ENCODE peak calls at places on chromosome 3, in six cellular contexts. V is HCT116; R is ELR; I is activated B cell treated with CpG ODN at 0.5 μM for 24 hours; Z is activated naive CD4-positive, alpha-beta T cell; J is kidney tubule cell. G is an unnamed sample.

GRCh38 chr3:177150970-177151627 is 46.2 kb downstream of the TBL1XR1 start:
- DNase-seq in Z (no peak), V (peak), I (no peak), J (peak), R (peak), G (peak)

GRCh38 chr3:129560931-129561594 is 18.1 kb downstream of the H1-8 start:
- DNase-seq in R (peak), V (no peak), I (no peak), Z (no peak), J (no peak), G (no peak)

GRCh38 chr3:48798998-48799397 is 48.7 kb downstream of the PRKAR2A start:
- DNase-seq in V (no peak), I (no peak), R (no peak), Z (no peak), J (no peak), G (no peak)

GRCh38 chr3:158272071-158272470 is 162.2 kb downstream of the RSRC1 start:
- DNase-seq in J (no peak), Z (no peak), V (no peak), I (no peak), R (no peak), G (no peak)

GRCh38 chr3:118817748-118818165 is 216.9 kb downstream of the IGSF11 start:
- DNase-seq in I (no peak), R (peak), Z (no peak), J (peak), V (peak), G (peak)

GRCh38 chr3:181418249-181418648 is 293.5 kb upstream of the SOX2 start:
- DNase-seq in Z (no peak), R (no peak), I (no peak), V (no peak), J (no peak), G (no peak)

GRCh38 chr3:15271785-15272381 is 60.5 kb downstream of the SH3BP5 start:
- DNase-seq in J (no peak), V (no peak), Z (peak), I (peak), R (no peak), G (peak)

GRCh38 chr3:186772886-186773417 is 10.4 kb upstream of the EIF4A2 start:
- DNase-seq in I (peak), Z (peak), V (no peak), J (peak), R (peak), G (peak)

GRCh38 chr3:194102436-194102835 is 33.5 kb upstream of the HES1 start:
- DNase-seq in I (no peak), Z (no peak), R (no peak), J (no peak), V (no peak), G (no peak)

GRCh38 chr3:152858170-152858800 is 23.4 kb downstream of the P2RY1 start:
- DNase-seq in R (no peak), J (no peak), V (no peak), I (no peak), Z (no peak), G (no peak)

GRCh38 chr3:129793947-129794318 is 99.6 kb downstream of the TMCC1 start:
- DNase-seq in I (no peak), R (no peak), Z (no peak), J (no peak), V (no peak), G (no peak)

GRCh38 chr3:174191380-174191779 is 667.8 kb upstream of the NAALADL2 start:
- DNase-seq in V (no peak), J (no peak), R (no peak), I (no peak), Z (no peak), G (no peak)

GRCh38 chr3:70273492-70273891 is 38.9 kb downstream of the MDFIC2 start:
- DNase-seq in Z (no peak), R (peak), I (no peak), V (no peak), J (peak), G (no peak)

GRCh38 chr3:112769624-112770023 is 77.0 kb downstream of the CD200R1L start:
- DNase-seq in I (no peak), J (peak), Z (no peak), V (no peak), R (peak), G (no peak)

GRCh38 chr3:124565013-124565412 is 165.2 kb upstream of the UMPS start:
- DNase-seq in V (peak), I (no peak), R (peak), Z (peak), J (peak), G (peak)

GRCh38 chr3:126418661-126419131 is 24.0 kb downstream of the CFAP100 start:
- DNase-seq in V (no peak), J (no peak), R (no peak), Z (no peak), I (no peak), G (no peak)

GRCh38 chr3:106206165-106206564 is 337.4 kb upstream of the CBLB start:
- DNase-seq in R (peak), I (no peak), Z (no peak), J (peak), V (no peak), G (peak)

GRCh38 chr3:3125977-3126376 is 763 bp upstream of the TRNT1 start:
- DNase-seq in V (no peak), I (no peak), Z (no peak), R (no peak), J (no peak), G (no peak)

GRCh38 chr3:23601020-23601822 is 204.5 kb upstream of the UBE2E1 start:
- DNase-seq in R (peak), V (no peak), I (no peak), J (peak), Z (no peak), G (no peak)

GRCh38 chr3:163261056-163261455 is 1764.4 kb downstream of the OTOL1 start:
- DNase-seq in Z (no peak), J (no peak), V (no peak), R (no peak), I (no peak), G (no peak)

GRCh38 chr3:23640472-23641146 is 165.1 kb upstream of the UBE2E1 start:
- DNase-seq in J (no peak), V (no peak), I (no peak), Z (no peak), R (no peak), G (no peak)

GRCh38 chr3:8663177-8664061 is 18.8 kb upstream of the SSUH2 start:
- DNase-seq in I (no peak), J (peak), Z (no peak), R (peak), V (peak), G (peak)

GRCh38 chr3:72224804-72225509 is 440.0 kb upstream of the PROK2 start:
- DNase-seq in V (no peak), Z (no peak), R (no peak), J (no peak), I (no peak), G (no peak)

GRCh38 chr3:149706905-149707304 is 45.4 kb downstream of the COMMD2 start:
- DNase-seq in V (no peak), R (no peak), I (no peak), J (no peak), Z (no peak), G (no peak)

GRCh38 chr3:60610441-60611112 is 640.7 kb downstream of the FHIT start:
- DNase-seq in J (peak), V (no peak), I (no peak), R (no peak), Z (no peak), G (no peak)

GRCh38 chr3:189337672-189338071 is 165.9 kb downstream of the TPRG1 start:
- DNase-seq in V (no peak), J (no peak), R (no peak), I (no peak), Z (no peak), G (no peak)

GRCh38 chr3:31821118-31821517 is 159.9 kb downstream of the OSBPL10 start:
- DNase-seq in J (no peak), I (no peak), Z (no peak), V (no peak), R (no peak), G (no peak)

GRCh38 chr3:111595239-111595638 is at the start of gene ZBED2:
- DNase-seq in R (no peak), V (no peak), J (peak), Z (no peak), I (no peak), G (peak)

GRCh38 chr3:194828126-194828525 is 142.4 kb downstream of the FAM43A start:
- DNase-seq in R (no peak), J (no peak), I (no peak), V (no peak), Z (no peak), G (no peak)

GRCh38 chr3:168060317-168060716 is 35.4 kb downstream of the GOLIM4 start:
- DNase-seq in I (no peak), R (no peak), V (no peak), J (no peak), Z (no peak), G (no peak)

GRCh38 chr3:54122046-54122801 is at the start of gene CACNA2D3:
- DNase-seq in V (no peak), R (no peak), I (no peak), J (peak), Z (no peak), G (peak)

GRCh38 chr3:105166893-105167292 is 199.8 kb upstream of the ALCAM start:
- DNase-seq in V (no peak), R (no peak), I (no peak), J (no peak), Z (no peak), G (no peak)

GRCh38 chr3:21944251-21944650 is 193.2 kb upstream of the ZNF385D start:
- DNase-seq in I (no peak), Z (no peak), J (peak), R (no peak), V (no peak), G (no peak)

GRCh38 chr3:104273046-104273649 is 1093.6 kb upstream of the ALCAM start:
- DNase-seq in J (peak), Z (no peak), I (no peak), R (peak), V (peak), G (no peak)

GRCh38 chr3:57746156-57747125 is 9.7 kb upstream of the SLMAP start:
- DNase-seq in V (no peak), Z (no peak), I (no peak), R (no peak), J (no peak), G (no peak)

GRCh38 chr3:4320453-4320852 is 17.3 kb downstream of the SETMAR start:
- DNase-seq in R (no peak), J (no peak), V (no peak), I (no peak), Z (no peak), G (no peak)

GRCh38 chr3:192881159-192881786 is 36.4 kb downstream of the MB21D2 start:
- DNase-seq in Z (no peak), V (no peak), J (no peak), I (no peak), R (no peak), G (no peak)

G was measured in stimulated activated CD4-positive, alpha-beta T cell treated with anti-CD3 and anti-CD28 coated beads, Interleukin-15, amount 100 ng/mL, for 24 hours.